ENCODE peak calls at places on chromosomes 12 and 14, in eight cellular contexts. M, V, N, D, S, U, L and A are unnamed samples.

GRCh38 chr14:68998062-68998461 is 19.0 kb upstream of the ACTN1 start:
- DNase-seq in M (no peak), V (no peak), N (no peak), D (no peak), S (no peak), U (no peak), L (no peak), A (no peak)

GRCh38 chr12:31853520-31853919 is 105.7 kb upstream of the RESF1 start:
- DNase-seq in M (no peak), V (no peak), N (no peak), D (no peak), S (no peak), U (no peak), L (no peak), A (no peak)

GRCh38 chr12:100576311-100577036 is 3.0 kb downstream of the GAS2L3 start:
- DNase-seq in M (no peak), V (peak), N (no peak), D (peak), S (no peak), U (no peak), L (peak), A (no peak)

GRCh38 chr12:78392918-78393317 is 471.7 kb upstream of the SYT1 start:
- DNase-seq in M (no peak), V (no peak), N (no peak), D (peak), S (no peak), U (no peak), L (peak), A (no peak)

GRCh38 chr12:89085421-89085820 is 266.9 kb downstream of the DUSP6 start:
- DNase-seq in M (no peak), V (no peak), N (no peak), D (no peak), S (no peak), U (no peak), L (no peak), A (no peak)

GRCh38 chr12:106585237-106585834 is 2.5 kb downstream of the RFX4 start:
- DNase-seq in M (no peak), V (no peak), N (no peak), D (no peak), S (peak), U (no peak), L (peak), A (no peak)

GRCh38 chr12:98420403-98420800 is 95.0 kb upstream of the TMPO start:
- DNase-seq in M (no peak), V (no peak), N (no peak), D (no peak), S (no peak), U (no peak), L (no peak), A (no peak)

GRCh38 chr12:100706029-100706428 is 88.5 kb upstream of the ANO4 start:
- DNase-seq in M (no peak), V (peak), N (peak), D (no peak), S (no peak), U (no peak), L (peak), A (no peak)

GRCh38 chr12:91478500-91478899 is 295.9 kb upstream of the DCN start:
- DNase-seq in M (no peak), V (no peak), N (no peak), D (no peak), S (no peak), U (no peak), L (no peak), A (no peak)

GRCh38 chr12:62335801-62336200 is 75.6 kb downstream of the USP15 start:
- DNase-seq in M (no peak), V (no peak), N (no peak), D (peak), S (no peak), U (no peak), L (no peak), A (no peak)

GRCh38 chr14:73462078-73462715 is 3.9 kb upstream of the NUMB start:
- DNase-seq in M (no peak), V (peak), N (peak), D (no peak), S (no peak), U (no peak), L (peak), A (no peak)

GRCh38 chr14:80164991-80165390 is 46.3 kb downstream of the DIO2 start:
- DNase-seq in M (no peak), V (no peak), N (no peak), D (no peak), S (no peak), U (no peak), L (peak), A (no peak)

GRCh38 chr12:132156926-132157325 is 12.7 kb downstream of the NOC4L start:
- DNase-seq in M (no peak), V (no peak), N (no peak), D (no peak), S (no peak), U (no peak), L (no peak), A (no peak)

GRCh38 chr12:31645944-31646343 is 13.5 kb upstream of the ETFBKMT start:
- DNase-seq in M (no peak), V (no peak), N (no peak), D (peak), S (no peak), U (no peak), L (peak), A (no peak)

GRCh38 chr12:110934093-110934852 is 13.9 kb upstream of the MYL2 start:
- DNase-seq in M (no peak), V (no peak), N (no peak), D (no peak), S (peak), U (no peak), L (peak), A (no peak)

GRCh38 chr12:132170637-132171292 is 26.5 kb downstream of the NOC4L start:
- DNase-seq in M (no peak), V (no peak), N (no peak), D (no peak), S (no peak), U (no peak), L (no peak), A (no peak)

GRCh38 chr14:93757185-93757584 is 31.1 kb downstream of the PRIMA1 start:
- DNase-seq in M (no peak), V (no peak), N (no peak), D (no peak), S (no peak), U (no peak), L (no peak), A (no peak)